ENCODE peak calls at places on chromosomes 16 and 17, in eight cellular contexts. O is T1000; Q is anterior cingulate cortex; P is COLO829; A is T-helper 2 cell; M is GM23338; J is naive thymus-derived CD8-positive, alpha-beta T cell; K is stimulated activated CD4-positive, alpha-beta T cell treated with anti-CD3 and anti-CD28 coated beads, Interleukin-2, amount 100 ng/mL, for 48 hours. Y is an unnamed sample.

GRCh38 chr16:60755907-60756306 is 1280.3 kb downstream of the CDH8 start:
- DNase-seq in M (no peak), A (no peak), Q (no peak), K (no peak), J (no peak), P (no peak), O (no peak), Y (no peak)

GRCh38 chr17:7215652-7216139 is 3.9 kb downstream of the DLG4 start:
- DNase-seq in A (no peak), K (no peak), Q (no peak), O (no peak), M (peak), P (no peak), J (no peak), Y (no peak)

GRCh38 chr17:42779942-42780815 is at the start of gene WNK4:
- DNase-seq in K (no peak), Q (no peak), A (no peak), M (peak), P (no peak), J (no peak), O (no peak), Y (no peak)

GRCh38 chr16:86579268-86580062 is 1.1 kb downstream of the FOXL1 start:
- DNase-seq in K (no peak), O (no peak), M (peak), P (no peak), Q (no peak), A (no peak), J (no peak), Y (no peak)

GRCh38 chr17:72193395-72194106 is 72.7 kb downstream of the SOX9 start:
- DNase-seq in J (no peak), M (no peak), A (no peak), K (no peak), O (no peak), Q (no peak), P (no peak), Y (no peak)

GRCh38 chr16:80122155-80122554 is 418.6 kb upstream of the DYNLRB2 start:
- DNase-seq in J (no peak), M (no peak), A (no peak), O (no peak), K (no peak), P (no peak), Q (no peak), Y (no peak)

GRCh38 chr17:82931696-82932060 is 91.9 kb upstream of the ZNF750 start:
- DNase-seq in O (peak), J (no peak), Q (peak), K (no peak), M (no peak), P (peak), A (no peak), Y (no peak)

GRCh38 chr17:72422505-72423285 is 301.9 kb downstream of the SOX9 start:
- DNase-seq in O (peak), P (no peak), M (no peak), J (no peak), K (no peak), A (no peak), Q (peak), Y (peak)

GRCh38 chr16:80027007-80027965 is 426.7 kb upstream of the MAF start:
- DNase-seq in A (no peak), M (peak), J (no peak), K (peak), P (peak), O (peak), Q (no peak), Y (peak)

GRCh38 chr16:13923703-13924298 is 3.8 kb downstream of the ERCC4 start:
- DNase-seq in J (peak), K (no peak), O (no peak), Q (no peak), A (no peak), M (peak), P (peak), Y (no peak)

GRCh38 chr17:8124350-8125195 is 667 bp upstream of the HES7 start:
- DNase-seq in J (peak), A (no peak), O (no peak), K (no peak), P (no peak), Q (no peak), M (no peak), Y (no peak)

GRCh38 chr17:58529275-58529674 is 14.8 kb upstream of the MTMR4 start:
- DNase-seq in O (no peak), K (no peak), P (no peak), A (no peak), M (no peak), J (no peak), Q (peak), Y (no peak)

GRCh38 chr16:21338537-21339268 is 60.6 kb upstream of the CRYM start:
- DNase-seq in A (no peak), Q (no peak), P (no peak), M (no peak), J (no peak), K (no peak), O (no peak), Y (no peak)

GRCh38 chr16:67299269-67299668 is 19.9 kb downstream of the PLEKHG4 start:
- DNase-seq in M (no peak), Q (no peak), P (no peak), O (no peak), A (no peak), J (no peak), K (no peak), Y (no peak)